ENCODE peak calls at places on chromosomes 5 and 9, in six cellular contexts. Y is adrenal gland, T is IMR-90, A is MM.1S, S is fibroblast of lung, P is cardiac muscle cell. Z is an unnamed sample.

GRCh38 chr5:145237843-145238242 is 597.3 kb downstream of the PRELID2 start:
- DNase-seq in P (peak), Y (no peak), A (peak), T (peak), S (peak), Z (peak)

GRCh38 chr9:76704601-76705204 is 59.5 kb upstream of the PCA3 start:
- DNase-seq in T (peak), Y (peak), A (peak), P (peak), S (peak), Z (no peak)

GRCh38 chr5:57036621-57037160 is 84.8 kb upstream of the MIER3 start:
- DNase-seq in T (no peak), Y (no peak), A (no peak), P (no peak), S (no peak), Z (no peak)

GRCh38 chr5:135930029-135930948 is 24.5 kb downstream of the LECT2 start:
- DNase-seq in P (no peak), S (no peak), A (no peak), Y (peak), T (no peak), Z (peak)

GRCh38 chr9:104094534-104095020 is 468 bp downstream of the SMC2 start:
- DNase-seq in A (peak), S (no peak), P (no peak), Y (no peak), T (no peak), Z (no peak)

GRCh38 chr9:14250779-14251145 is 63.2 kb downstream of the NFIB start:
- DNase-seq in S (no peak), P (no peak), A (no peak), T (peak), Y (no peak), Z (no peak)

GRCh38 chr5:160672521-160672920 is 179.5 kb downstream of the ATP10B start:
- DNase-seq in Y (no peak), P (no peak), T (no peak), S (no peak), A (no peak), Z (no peak)

GRCh38 chr9:131645078-131645776 is 94.6 kb downstream of the RAPGEF1 start:
- DNase-seq in P (no peak), Y (no peak), T (no peak), S (no peak), A (peak), Z (no peak)

GRCh38 chr9:115022760-115023434 is 92.5 kb upstream of the TNFSF8 start:
- DNase-seq in S (peak), A (no peak), P (peak), T (peak), Y (no peak), Z (no peak)

GRCh38 chr5:18043344-18043743 is 409.1 kb downstream of the TAF11L14 start:
- DNase-seq in A (no peak), S (no peak), P (no peak), T (no peak), Y (no peak), Z (no peak)

GRCh38 chr5:176337913-176338312 is 23.7 kb downstream of the KIAA1191 start:
- DNase-seq in S (peak), T (no peak), P (no peak), Y (no peak), A (no peak), Z (no peak)

GRCh38 chr9:134283692-134284265 is 42.5 kb upstream of the RXRA start:
- DNase-seq in A (no peak), P (no peak), Y (no peak), S (no peak), T (no peak), Z (no peak)

GRCh38 chr9:118538981-118539380 is 830.3 kb downstream of the BRINP1 start:
- DNase-seq in P (no peak), Y (no peak), A (no peak), T (no peak), S (no peak), Z (no peak)

GRCh38 chr5:134651531-134651930 is 2.9 kb downstream of the SEC24A start:
- DNase-seq in A (no peak), P (no peak), Y (no peak), S (no peak), T (peak), Z (no peak)

GRCh38 chr5:144598451-144599068 is 427.9 kb downstream of the KCTD16 start:
- DNase-seq in Y (no peak), A (no peak), S (peak), T (no peak), P (no peak), Z (no peak)

GRCh38 chr5:180866296-180866695 is 5.2 kb upstream of the ZFP62 start:
- DNase-seq in S (no peak), Y (no peak), T (no peak), P (no peak), A (no peak), Z (no peak)

GRCh38 chr5:180862645-180863044 is 1.6 kb upstream of the ZFP62 start:
- DNase-seq in S (no peak), A (no peak), Y (no peak), P (no peak), T (no peak), Z (no peak)

GRCh38 chr5:180866985-180867384 is 5.9 kb upstream of the ZFP62 start:
- DNase-seq in T (no peak), A (no peak), P (no peak), S (no peak), Y (no peak), Z (no peak)

GRCh38 chr5:180860273-180860886 is 696 bp downstream of the ZFP62 start:
- DNase-seq in T (no peak), A (peak), Y (peak), S (peak), P (no peak), Z (no peak)

GRCh38 chr5:180860887-180861822 is at the start of gene ZFP62:
- DNase-seq in T (peak), S (peak), A (peak), Y (peak), P (peak), Z (peak)
- TF ChIP-seq CTCF in T (no peak), S (no peak), A (no peak), Y (no peak), P (no peak), Z (no peak)

DNA sequence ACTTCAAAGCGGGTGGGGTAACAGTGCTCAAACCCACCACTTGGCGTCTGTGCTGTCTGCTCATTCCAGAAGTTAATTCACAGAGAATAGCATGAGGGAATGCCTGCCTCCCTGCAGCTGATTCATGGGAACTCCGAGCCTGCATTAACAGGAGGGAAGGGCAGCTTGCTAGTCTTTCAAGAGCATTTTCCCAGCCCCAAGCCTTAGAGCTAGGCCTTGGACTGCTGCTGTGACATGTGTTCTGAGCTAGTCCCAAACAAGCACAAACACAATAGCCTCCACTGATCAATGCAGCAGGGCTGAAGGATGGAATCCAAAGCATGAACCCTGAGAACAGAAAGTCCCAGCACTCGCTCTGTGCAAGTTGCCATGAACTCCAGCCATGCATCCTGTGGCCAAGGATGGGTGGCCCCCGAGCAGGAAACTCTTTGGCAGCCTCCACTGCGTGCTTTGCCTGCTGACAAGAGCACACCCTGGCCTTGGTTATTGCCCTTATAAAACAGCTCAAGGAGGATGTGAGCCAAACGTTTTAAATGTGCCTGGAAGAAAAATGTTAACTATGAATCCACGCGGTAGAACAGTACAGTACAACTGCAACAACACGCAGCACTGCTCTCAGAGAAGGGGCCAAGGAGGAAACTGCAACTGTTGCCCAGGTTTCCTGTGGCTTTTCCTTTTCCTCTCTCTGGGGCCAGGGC is 653.1 kb upstream of the KLF4 start:
- DNase-seq in T (peak), Y (peak), A (peak), S (peak), P (peak), Z (no peak)
- TF ChIP-seq CTCF in T (no peak), Y (no peak), A (no peak), S (no peak), P (no peak), Z (no peak)

DNA sequence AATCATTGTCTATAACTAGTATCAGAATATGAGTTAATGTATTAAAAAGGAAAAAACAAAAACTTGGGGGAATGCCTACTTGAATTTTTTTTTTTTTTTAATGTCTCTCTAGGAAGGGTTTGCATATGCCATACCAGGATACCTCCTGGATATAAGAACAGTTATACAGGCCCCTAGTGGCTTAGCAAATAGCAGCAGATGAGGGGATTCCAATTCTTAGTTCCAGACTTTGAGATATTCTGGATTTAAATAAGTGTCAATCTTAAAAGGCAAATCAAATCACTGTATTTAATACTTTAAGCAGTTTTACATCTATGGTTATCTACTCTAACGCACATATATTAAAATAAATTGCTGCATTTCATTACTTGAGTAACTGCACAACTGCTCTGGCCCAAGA is 1055.5 kb upstream of the DMAC1 start:
- DNase-seq in A (peak), T (no peak), S (peak), P (peak), Y (no peak), Z (no peak)
- TF ChIP-seq CTCF in A (peak), T (no peak), S (peak), P (peak), Y (no peak), Z (peak)

GRCh38 chr9:85716031-85716877 is 25.5 kb downstream of the AGTPBP1 start:
- DNase-seq in A (no peak), T (no peak), Y (no peak), S (no peak), P (peak), Z (no peak)
- TF ChIP-seq CTCF in A (peak), T (no peak), Y (no peak), S (no peak), P (peak), Z (peak)

GRCh38 chr9:92986175-92987110 is 39.1 kb downstream of the FGD3 start:
- DNase-seq in T (no peak), S (peak), A (peak), Y (no peak), P (peak), Z (no peak)
- TF ChIP-seq CTCF in T (peak), S (peak), A (peak), Y (peak), P (peak), Z (peak)

GRCh38 chr5:109719978-109720377 is 30.3 kb downstream of the MAN2A1 start:
- DNase-seq in T (no peak), S (no peak), Y (no peak), P (no peak), A (no peak), Z (no peak)
- TF ChIP-seq CTCF in T (no peak), S (no peak), Y (no peak), P (no peak), A (no peak), Z (no peak)

GRCh38 chr5:60453186-60453976 is 246.6 kb downstream of the DEPDC1B start:
- DNase-seq in T (no peak), S (no peak), A (no peak), Y (no peak), P (no peak), Z (no peak)

GRCh38 chr5:60457256-60457655 is 242.7 kb downstream of the DEPDC1B start:
- DNase-seq in T (no peak), A (no peak), Y (no peak), S (no peak), P (peak), Z (no peak)

GRCh38 chr5:60458669-60459068 is 241.3 kb downstream of the DEPDC1B start:
- DNase-seq in S (no peak), T (no peak), P (no peak), A (no peak), Y (no peak), Z (no peak)

DNA sequence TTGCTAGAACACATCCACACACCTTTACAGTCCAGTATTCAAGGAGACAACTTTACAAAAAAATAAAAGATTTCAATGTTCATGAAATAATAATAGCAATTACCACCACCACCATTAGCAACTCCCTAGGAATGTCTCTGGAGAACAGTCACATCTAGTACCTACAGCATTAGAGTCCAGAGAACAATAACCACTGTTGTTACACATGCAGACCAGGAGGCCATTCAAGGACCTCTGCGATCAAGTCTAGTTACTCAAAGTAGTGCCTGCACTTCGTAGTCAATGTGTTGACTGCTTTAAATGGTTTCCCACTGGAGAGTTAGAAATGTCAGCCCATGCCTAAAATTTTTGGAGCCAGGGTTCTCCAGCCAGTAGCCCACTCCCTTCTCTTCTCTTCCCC is 244.4 kb downstream of the DEPDC1B start:
- DNase-seq in P (no peak), A (no peak), T (no peak), S (no peak), Y (no peak), Z (no peak)
- TF ChIP-seq CTCF in P (no peak), A (no peak), T (no peak), S (no peak), Y (no peak), Z (no peak)

DNA sequence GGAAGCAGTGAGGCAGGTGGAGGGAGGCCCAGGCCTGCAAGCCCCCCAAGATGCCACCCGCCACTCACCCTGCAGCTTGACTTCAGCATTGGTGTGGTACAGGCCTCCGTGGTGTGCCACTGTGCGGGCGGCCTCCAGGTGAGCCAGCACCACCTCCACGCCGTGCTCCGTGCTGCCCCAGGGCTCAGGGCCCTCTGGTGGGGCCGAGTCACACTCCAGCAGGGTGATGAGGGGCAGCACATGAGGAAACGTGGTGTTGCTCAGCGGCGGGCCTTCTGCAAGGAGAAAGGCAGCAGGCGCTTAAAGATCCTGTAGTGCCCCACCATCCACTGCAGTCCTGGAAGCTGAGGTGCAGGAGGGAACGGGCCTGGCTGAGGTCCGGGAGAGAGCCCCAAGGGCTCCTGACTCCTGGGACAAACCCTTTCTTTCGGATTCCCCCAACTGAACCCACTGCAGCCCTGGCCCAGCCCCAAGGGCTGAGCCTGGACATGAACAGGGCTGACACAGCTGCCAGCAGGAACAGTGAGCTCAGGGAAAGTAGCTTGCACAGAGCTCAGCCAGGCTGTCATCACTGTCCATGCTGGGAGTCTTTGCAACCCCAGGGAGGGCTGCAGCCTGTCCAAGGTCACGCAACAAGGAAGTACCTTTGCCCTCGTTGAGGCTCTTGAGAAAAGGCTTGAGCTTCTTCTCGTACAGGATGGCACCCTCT is 4.7 kb upstream of the TOR2A start:
- DNase-seq in Y (no peak), A (no peak), P (peak), S (no peak), T (no peak), Z (no peak)
- TF ChIP-seq CTCF in Y (no peak), A (no peak), P (no peak), S (no peak), T (no peak), Z (no peak)

GRCh38 chr5:141345327-141345726 is 1.7 kb downstream of the PCDHGA3 start:
- DNase-seq in T (no peak), S (no peak), P (no peak), A (no peak), Y (no peak), Z (no peak)

GRCh38 chr5:141351591-141351990 is 1.7 kb downstream of the PCDHGB1 start:
- DNase-seq in S (no peak), T (no peak), A (no peak), P (no peak), Y (no peak), Z (no peak)

GRCh38 chr5:141355641-141356040 is 820 bp downstream of the PCDHGA4 start:
- DNase-seq in P (no peak), T (no peak), S (no peak), Y (no peak), A (no peak), Z (no peak)

GRCh38 chr5:141354900-141355469 is at the start of gene PCDHGA4:
- DNase-seq in A (no peak), P (peak), S (peak), Y (no peak), T (peak), Z (no peak)

GRCh38 chr5:141349917-141350619 is at the start of gene PCDHGB1:
- DNase-seq in Y (no peak), A (peak), T (peak), S (peak), P (peak), Z (peak)
- TF ChIP-seq CTCF in Y (peak), A (peak), T (peak), S (peak), P (peak), Z (no peak)

DNA sequence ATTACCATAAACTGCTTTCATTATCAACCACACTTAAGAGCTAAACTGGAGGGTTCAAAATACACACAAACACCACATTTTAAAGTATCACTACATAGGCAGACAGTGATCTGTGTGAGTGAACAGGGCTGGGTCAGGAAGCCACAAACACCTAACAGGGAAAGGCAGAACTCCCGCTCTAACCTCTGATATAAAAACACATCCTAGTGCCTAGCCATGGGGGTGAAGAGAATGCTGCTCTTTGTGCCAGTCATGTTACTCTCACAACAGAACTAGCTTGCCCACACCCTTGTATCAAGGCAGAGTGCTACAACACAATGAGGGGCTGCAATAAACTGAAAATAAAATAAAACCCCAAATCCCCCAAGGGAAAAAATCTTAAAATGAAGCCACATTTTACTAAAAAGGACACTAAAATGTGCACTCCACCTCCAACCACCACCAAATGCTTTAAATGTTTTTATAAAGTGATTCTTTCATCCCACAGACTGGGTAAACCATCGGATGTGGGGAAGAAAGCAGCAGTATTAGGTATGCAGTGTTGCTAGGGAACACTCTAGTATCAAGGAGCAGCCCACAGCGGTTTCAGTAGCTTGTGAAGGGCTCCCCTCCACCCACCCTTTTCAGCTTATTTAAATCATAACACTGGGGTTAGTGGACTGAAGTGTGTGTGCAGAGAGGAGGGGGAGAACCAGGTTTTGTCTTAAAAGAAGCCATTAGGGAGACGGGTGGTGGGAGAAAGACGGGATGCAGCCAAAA is 64.5 kb downstream of the TMEM161B start:
- DNase-seq in T (peak), A (no peak), P (no peak), Y (no peak), S (no peak), Z (no peak)
- TF ChIP-seq CTCF in T (no peak), A (no peak), P (no peak), Y (no peak), S (no peak), Z (no peak)

Z was measured in glutamatergic neuron.